ENCODE peak calls at places on chromosomes 3 and 15, in seven cellular contexts. H is fibroblast of the aortic adventitia, Q is keratinocyte, K is WTC11, U is psoas muscle, T is AG04450, L is HFFc6. X is an unnamed sample.

GRCh38 chr15:74866090-74866489 is 7.1 kb downstream of the SCAMP2 start:
- DNase-seq in H (peak), Q (no peak), K (no peak), U (no peak), L (peak), T (peak), X (peak)

GRCh38 chr3:195875482-195876236 is 32.7 kb downstream of the TNK2 start:
- DNase-seq in H (no peak), K (no peak), L (no peak), U (no peak), Q (no peak), T (no peak), X (no peak)

GRCh38 chr3:158768881-158769518 is 32.9 kb upstream of the MFSD1 start:
- DNase-seq in T (peak), H (peak), K (no peak), U (no peak), Q (no peak), L (peak), X (peak)

GRCh38 chr3:158916111-158916510 is 114.3 kb downstream of the MFSD1 start:
- DNase-seq in U (no peak), Q (no peak), H (no peak), L (no peak), K (no peak), T (no peak), X (no peak)

GRCh38 chr15:63573533-63573932 is 23.7 kb upstream of the FBXL22 start:
- DNase-seq in L (no peak), T (no peak), Q (no peak), K (no peak), U (no peak), H (no peak), X (no peak)

GRCh38 chr15:71588746-71589145 is 221.6 kb upstream of the NR2E3 start:
- DNase-seq in T (peak), Q (no peak), K (no peak), U (no peak), L (peak), H (peak), X (peak)

GRCh38 chr3:72977060-72977459 is 19.6 kb upstream of the PPP4R2 start:
- DNase-seq in T (no peak), L (no peak), U (no peak), H (no peak), K (no peak), Q (no peak), X (peak)

GRCh38 chr3:170732660-170733245 is 137.2 kb downstream of the RPL22L1 start:
- DNase-seq in U (no peak), L (no peak), T (no peak), K (no peak), Q (no peak), H (peak), X (no peak)

GRCh38 chr3:116247510-116248077 is 197.7 kb downstream of the LSAMP start:
- DNase-seq in H (no peak), T (no peak), Q (no peak), L (no peak), U (no peak), K (no peak), X (no peak)

GRCh38 chr15:52334491-52335160 is 39.0 kb upstream of the MYO5C start:
- DNase-seq in Q (peak), U (no peak), T (no peak), H (peak), L (peak), K (no peak), X (peak)

GRCh38 chr3:25460751-25461150 is 32.7 kb downstream of the RARB start:
- DNase-seq in T (no peak), U (no peak), H (peak), Q (no peak), L (no peak), K (no peak), X (no peak)

GRCh38 chr3:186896875-186897274 is 33.5 kb upstream of the ST6GAL1 start:
- DNase-seq in U (no peak), T (no peak), K (no peak), L (no peak), Q (no peak), H (no peak), X (no peak)

GRCh38 chr3:49199244-49199899 is 28.0 kb downstream of the KLHDC8B start:
- DNase-seq in T (peak), L (no peak), H (peak), Q (no peak), K (peak), U (peak), X (no peak)

GRCh38 chr3:17394541-17395179 is 347.8 kb downstream of the TBC1D5 start:
- DNase-seq in H (no peak), T (no peak), U (no peak), K (no peak), L (no peak), Q (no peak), X (no peak)

GRCh38 chr3:195853930-195854478 is 42.3 kb upstream of the MUC4 start:
- DNase-seq in Q (no peak), T (no peak), U (no peak), H (no peak), K (no peak), L (no peak), X (no peak)

GRCh38 chr15:27028836-27029482 is 58.0 kb downstream of the GABRG3 start:
- DNase-seq in K (no peak), T (no peak), L (no peak), U (no peak), H (no peak), Q (no peak), X (no peak)

GRCh38 chr3:72223116-72223515 is 438.2 kb upstream of the PROK2 start:
- DNase-seq in Q (no peak), U (no peak), H (peak), L (no peak), T (no peak), K (no peak), X (no peak)

GRCh38 chr3:29152379-29152778 is 128.5 kb upstream of the RBMS3 start:
- DNase-seq in Q (no peak), U (no peak), K (peak), H (no peak), L (no peak), T (no peak), X (peak)
- TF ChIP-seq CTCF in Q (no peak), U (no peak), K (no peak), H (no peak), L (peak), T (no peak), X (no peak)

GRCh38 chr3:52372822-52373504 is 56.8 kb downstream of the DNAH1 start:
- DNase-seq in H (no peak), L (no peak), Q (no peak), K (peak), U (peak), T (no peak), X (no peak)
- TF ChIP-seq CTCF in H (no peak), L (peak), Q (no peak), K (no peak), U (no peak), T (no peak), X (no peak)

DNA sequence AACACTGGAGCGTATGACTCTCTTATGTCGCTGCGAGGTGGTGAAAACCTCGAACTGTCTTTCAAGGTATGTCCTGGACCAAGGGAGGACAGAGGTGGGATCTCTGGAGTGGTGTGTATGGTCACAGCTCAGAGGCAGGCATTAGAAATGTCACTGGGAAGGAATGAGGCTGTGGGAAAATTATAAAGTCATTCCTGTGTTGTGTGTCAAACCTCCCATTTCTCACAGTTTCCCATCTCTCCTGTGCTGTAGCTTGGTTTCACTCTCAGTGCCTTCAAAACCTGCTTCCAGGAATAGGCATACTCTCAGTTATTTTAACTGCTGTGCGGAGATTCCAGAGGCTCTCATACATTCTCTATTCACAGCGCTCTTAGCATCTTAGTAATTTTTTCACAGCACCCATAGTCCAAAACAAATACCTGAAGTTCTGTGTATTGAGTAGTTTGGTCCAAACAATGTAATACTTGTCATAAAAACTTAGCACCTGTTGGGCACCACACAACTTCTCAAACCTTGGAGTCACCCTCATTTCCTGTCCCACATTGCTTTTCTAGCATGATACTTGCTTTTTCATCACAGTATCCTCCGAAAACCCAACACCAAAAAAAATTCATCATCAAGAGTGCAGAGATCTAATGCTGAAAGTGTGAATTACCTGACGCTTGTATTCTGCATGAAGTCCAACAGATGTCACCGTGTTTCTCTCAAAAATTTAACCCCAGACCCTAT is 36.9 kb downstream of the GALNT15 start:
- DNase-seq in L (peak), U (no peak), K (no peak), H (no peak), Q (no peak), T (no peak), X (no peak)
- TF ChIP-seq CTCF in L (no peak), U (no peak), K (no peak), H (no peak), Q (no peak), T (no peak), X (no peak)

GRCh38 chr3:185216587-185216918 is 37.3 kb downstream of the EHHADH start:
- DNase-seq in L (no peak), Q (no peak), K (no peak), T (no peak), U (no peak), H (peak), X (no peak)
- TF ChIP-seq CTCF in L (no peak), Q (no peak), K (no peak), T (no peak), U (no peak), H (no peak), X (no peak)